ENCODE peak calls at places on chromosome 2, in four cellular contexts. One of them, this sample, is unnamed.

GRCh38 chr2:86786001-86786536 is 4.6 kb downstream of the CD8A start:
- DNase-seq in psoas muscle: no peak
- DNase-seq in esophagus squamous epithelium: no peak
- DNase-seq in cardiac muscle cell: no peak
- DNase-seq in this sample: no peak

GRCh38 chr2:192139813-192140212 is 54.9 kb downstream of the TMEFF2 start:
- DNase-seq in psoas muscle: no peak
- DNase-seq in cardiac muscle cell: no peak
- DNase-seq in esophagus squamous epithelium: no peak
- DNase-seq in this sample: no peak

GRCh38 chr2:42999391-42999811 is 207.0 kb upstream of the HAAO start:
- DNase-seq in cardiac muscle cell: no peak
- DNase-seq in psoas muscle: no peak
- DNase-seq in esophagus squamous epithelium: no peak
- DNase-seq in this sample: no peak

GRCh38 chr2:10285578-10286198 is 17.0 kb upstream of the HPCAL1 start:
- DNase-seq in cardiac muscle cell: no peak
- DNase-seq in esophagus squamous epithelium: no peak
- DNase-seq in psoas muscle: peak
- DNase-seq in this sample: peak

GRCh38 chr2:230790981-230791380 is 73.8 kb upstream of the ITM2C start:
- DNase-seq in psoas muscle: no peak
- DNase-seq in cardiac muscle cell: no peak
- DNase-seq in esophagus squamous epithelium: no peak
- DNase-seq in this sample: no peak

GRCh38 chr2:101993772-101994171 is 2.0 kb downstream of the IL1R2 start:
- DNase-seq in psoas muscle: no peak
- DNase-seq in esophagus squamous epithelium: no peak
- DNase-seq in cardiac muscle cell: no peak
- DNase-seq in this sample: no peak

GRCh38 chr2:60552096-60552850 is 1.2 kb downstream of the BCL11A start:
- DNase-seq in cardiac muscle cell: peak
- DNase-seq in esophagus squamous epithelium: no peak
- DNase-seq in psoas muscle: no peak
- DNase-seq in this sample: peak

GRCh38 chr2:96136123-96136720 is 2.1 kb downstream of the ASTL start:
- DNase-seq in cardiac muscle cell: no peak
- DNase-seq in esophagus squamous epithelium: no peak
- DNase-seq in psoas muscle: no peak
- DNase-seq in this sample: no peak

GRCh38 chr2:20509766-20510490 is 63.1 kb downstream of the RHOB start:
- DNase-seq in psoas muscle: no peak
- DNase-seq in esophagus squamous epithelium: no peak
- DNase-seq in cardiac muscle cell: peak
- DNase-seq in this sample: peak

GRCh38 chr2:18651842-18652774 is 62.7 kb upstream of the NT5C1B start:
- DNase-seq in psoas muscle: no peak
- DNase-seq in esophagus squamous epithelium: no peak
- DNase-seq in cardiac muscle cell: no peak
- DNase-seq in this sample: no peak

GRCh38 chr2:220665108-220665471 is 907.0 kb downstream of the EPHA4 start:
- DNase-seq in esophagus squamous epithelium: no peak
- DNase-seq in cardiac muscle cell: no peak
- DNase-seq in psoas muscle: no peak
- DNase-seq in this sample: no peak

GRCh38 chr2:237488295-237488694 is 1.2 kb downstream of the MLPH start:
- DNase-seq in esophagus squamous epithelium: no peak
- DNase-seq in psoas muscle: no peak
- DNase-seq in cardiac muscle cell: no peak
- DNase-seq in this sample: no peak

GRCh38 chr2:147173186-147173575 is 671.6 kb upstream of the ACVR2A start:
- DNase-seq in psoas muscle: no peak
- DNase-seq in esophagus squamous epithelium: no peak
- DNase-seq in cardiac muscle cell: no peak
- DNase-seq in this sample: no peak

GRCh38 chr2:233252227-233252626 is 754 bp downstream of the ATG16L1 start:
- DNase-seq in psoas muscle: no peak
- DNase-seq in cardiac muscle cell: no peak
- DNase-seq in esophagus squamous epithelium: no peak
- DNase-seq in this sample: no peak

GRCh38 chr2:237687666-237688065 is 60.3 kb downstream of the LRRFIP1 start:
- DNase-seq in cardiac muscle cell: no peak
- DNase-seq in psoas muscle: peak
- DNase-seq in esophagus squamous epithelium: peak
- DNase-seq in this sample: no peak

GRCh38 chr2:208820289-208820688 is 413.7 kb downstream of the PTH2R start:
- DNase-seq in psoas muscle: no peak
- DNase-seq in cardiac muscle cell: peak
- DNase-seq in esophagus squamous epithelium: no peak
- DNase-seq in this sample: no peak

GRCh38 chr2:37623409-37623808 is 48.0 kb downstream of the CDC42EP3 start:
- DNase-seq in esophagus squamous epithelium: no peak
- DNase-seq in cardiac muscle cell: no peak
- DNase-seq in psoas muscle: no peak
- DNase-seq in this sample: no peak

GRCh38 chr2:37623971-37624897 is 47.2 kb downstream of the CDC42EP3 start:
- DNase-seq in psoas muscle: no peak
- DNase-seq in cardiac muscle cell: no peak
- DNase-seq in esophagus squamous epithelium: no peak
- DNase-seq in this sample: no peak

GRCh38 chr2:37622434-37623202 is 48.8 kb downstream of the CDC42EP3 start:
- DNase-seq in cardiac muscle cell: no peak
- DNase-seq in esophagus squamous epithelium: no peak
- DNase-seq in psoas muscle: no peak
- DNase-seq in this sample: no peak

GRCh38 chr2:37625781-37626548 is 45.5 kb downstream of the CDC42EP3 start:
- DNase-seq in psoas muscle: no peak
- DNase-seq in esophagus squamous epithelium: no peak
- DNase-seq in cardiac muscle cell: no peak
- DNase-seq in this sample: no peak

GRCh38 chr2:37625156-37625555 is 46.3 kb downstream of the CDC42EP3 start:
- DNase-seq in cardiac muscle cell: peak
- DNase-seq in esophagus squamous epithelium: no peak
- DNase-seq in psoas muscle: no peak
- DNase-seq in this sample: no peak
- H3K27ac ChIP-seq in cardiac muscle cell: no peak
- H3K27ac ChIP-seq in esophagus squamous epithelium: peak
- H3K27ac ChIP-seq in psoas muscle: peak
- H3K27ac ChIP-seq in this sample: no peak

GRCh38 chr2:122999258-122999657 is 1025.8 kb upstream of the CNTNAP5 start:
- DNase-seq in cardiac muscle cell: no peak
- DNase-seq in esophagus squamous epithelium: no peak
- DNase-seq in psoas muscle: no peak
- DNase-seq in this sample: no peak
- H3K4me3 ChIP-seq in cardiac muscle cell: no peak
- H3K4me3 ChIP-seq in esophagus squamous epithelium: no peak
- H3K4me3 ChIP-seq in psoas muscle: no peak
- H3K4me3 ChIP-seq in this sample: no peak

DNA sequence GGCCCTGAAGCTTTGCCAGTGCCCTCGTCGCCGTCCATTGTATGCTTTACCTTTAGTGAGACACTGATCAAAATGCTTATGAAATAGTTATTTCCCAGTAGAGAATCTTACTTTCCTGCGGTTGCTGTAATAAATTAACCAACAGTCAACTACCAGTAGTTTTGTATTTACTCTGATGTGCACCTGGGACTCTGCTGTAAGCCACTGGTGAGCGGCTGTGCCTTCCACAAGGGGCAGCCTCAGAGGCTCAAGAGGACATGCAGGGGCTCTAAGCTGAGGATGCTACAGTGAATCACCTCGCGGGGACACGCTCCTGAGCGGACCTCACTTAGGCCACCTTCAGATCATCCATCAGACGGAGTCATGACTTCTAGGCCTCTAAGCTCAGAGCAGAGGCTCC is 71.7 kb downstream of the BIN1 start:
- DNase-seq in esophagus squamous epithelium: no peak
- DNase-seq in cardiac muscle cell: no peak
- DNase-seq in psoas muscle: no peak
- DNase-seq in this sample: no peak
- TF ChIP-seq CTCF in esophagus squamous epithelium: no peak
- TF ChIP-seq CTCF in cardiac muscle cell: no peak
- TF ChIP-seq CTCF in psoas muscle: no peak
- TF ChIP-seq CTCF in this sample: no peak

GRCh38 chr2:223887127-223887526 is 49.7 kb upstream of the AP1S3 start:
- DNase-seq in cardiac muscle cell: no peak
- DNase-seq in psoas muscle: no peak
- DNase-seq in esophagus squamous epithelium: no peak
- DNase-seq in this sample: no peak
- H3K27ac ChIP-seq in cardiac muscle cell: no peak
- H3K27ac ChIP-seq in psoas muscle: no peak
- H3K27ac ChIP-seq in esophagus squamous epithelium: no peak
- H3K27ac ChIP-seq in this sample: no peak

GRCh38 chr2:235861383-235861782 is 306.8 kb downstream of the GBX2 start:
- DNase-seq in esophagus squamous epithelium: no peak
- DNase-seq in cardiac muscle cell: peak
- DNase-seq in psoas muscle: no peak
- DNase-seq in this sample: no peak

GRCh38 chr2:235860846-235861245 is 307.3 kb downstream of the GBX2 start:
- DNase-seq in psoas muscle: no peak
- DNase-seq in esophagus squamous epithelium: no peak
- DNase-seq in cardiac muscle cell: no peak
- DNase-seq in this sample: no peak

GRCh38 chr2:235860111-235860510 is 308.1 kb downstream of the GBX2 start:
- DNase-seq in cardiac muscle cell: no peak
- DNase-seq in psoas muscle: no peak
- DNase-seq in esophagus squamous epithelium: no peak
- DNase-seq in this sample: no peak

GRCh38 chr2:235857613-235858012 is 310.6 kb downstream of the GBX2 start:
- DNase-seq in psoas muscle: no peak
- DNase-seq in cardiac muscle cell: no peak
- DNase-seq in esophagus squamous epithelium: no peak
- DNase-seq in this sample: no peak

GRCh38 chr2:235859651-235860050 is 308.5 kb downstream of the GBX2 start:
- DNase-seq in cardiac muscle cell: peak
- DNase-seq in esophagus squamous epithelium: no peak
- DNase-seq in psoas muscle: no peak
- DNase-seq in this sample: no peak
- H3K4me3 ChIP-seq in cardiac muscle cell: no peak
- H3K4me3 ChIP-seq in esophagus squamous epithelium: no peak
- H3K4me3 ChIP-seq in psoas muscle: no peak
- H3K4me3 ChIP-seq in this sample: no peak

DNA sequence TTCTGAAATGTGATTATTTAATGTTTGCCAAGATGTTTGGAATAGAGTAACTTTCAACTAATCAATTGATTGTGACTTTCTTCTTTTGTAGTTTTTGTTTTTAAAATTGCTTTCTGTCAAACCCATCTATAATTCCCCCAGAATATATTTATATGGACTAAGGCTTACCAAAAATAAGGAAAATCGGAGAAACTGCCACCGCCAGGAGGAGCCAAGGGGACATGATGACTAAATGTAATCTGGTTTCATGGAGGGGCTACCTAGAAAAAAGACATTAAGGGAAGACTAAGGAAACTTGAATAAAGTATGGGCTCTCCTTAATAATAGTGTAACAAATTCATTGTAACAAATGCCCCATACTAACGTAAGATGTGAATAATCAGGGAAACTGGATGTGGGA is 19.5 kb downstream of the BOLA3 start:
- DNase-seq in esophagus squamous epithelium: no peak
- DNase-seq in psoas muscle: no peak
- DNase-seq in cardiac muscle cell: no peak
- DNase-seq in this sample: no peak
- TF ChIP-seq CTCF in esophagus squamous epithelium: no peak
- TF ChIP-seq CTCF in psoas muscle: no peak
- TF ChIP-seq CTCF in cardiac muscle cell: peak
- TF ChIP-seq CTCF in this sample: no peak

DNA sequence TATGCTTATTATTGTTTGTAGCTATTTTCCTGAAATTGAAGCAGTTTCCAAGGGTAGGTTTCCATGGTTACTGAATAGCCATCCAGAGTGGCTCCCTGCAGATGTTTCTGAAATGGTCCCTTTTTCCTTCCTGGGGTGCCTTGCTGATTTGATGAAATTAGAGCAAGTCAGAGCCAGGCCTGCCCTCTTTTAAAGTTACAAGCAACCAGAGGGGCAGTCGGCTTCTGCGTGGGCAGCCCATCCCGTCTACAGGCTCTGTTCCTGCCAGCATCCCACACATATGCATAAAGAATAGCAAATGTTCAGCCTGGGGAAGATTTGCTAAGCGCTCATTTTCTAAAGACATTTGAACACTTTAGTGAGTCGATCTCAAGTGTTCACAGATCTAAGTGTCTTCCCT is 92.4 kb downstream of the STPG4 start:
- DNase-seq in esophagus squamous epithelium: no peak
- DNase-seq in psoas muscle: no peak
- DNase-seq in cardiac muscle cell: no peak
- DNase-seq in this sample: no peak
- H3K27ac ChIP-seq in esophagus squamous epithelium: peak
- H3K27ac ChIP-seq in psoas muscle: peak
- H3K27ac ChIP-seq in cardiac muscle cell: no peak
- H3K27ac ChIP-seq in this sample: peak

This sample was measured in dorsolateral prefrontal cortex.